ENCODE peak calls at places on chromosomes 4 and X, in six cellular contexts. N, G, T, S, I and L are unnamed samples.

GRCh38 chr4:128565054-128565453 is 244.4 kb upstream of the JADE1 start:
- DNase-seq in N (no peak), T (no peak), G (no peak), I (no peak), S (no peak), L (no peak)

GRCh38 chrX:71532078-71532752 is 689 bp upstream of the OGT start:
- DNase-seq in G (no peak), T (peak; percentile 82), N (no peak), S (no peak), I (no peak), L (no peak)

GRCh38 chrX:134933248-134933647 is 57.5 kb upstream of the SMIM10 start:
- DNase-seq in I (no peak), S (no peak), G (peak; percentile 8), T (no peak), N (no peak), L (no peak)

GRCh38 chrX:152992120-152992519 is 1.8 kb downstream of the PNMA5 start:
- DNase-seq in G (no peak), I (no peak), S (no peak), T (no peak), N (no peak), L (no peak)

GRCh38 chrX:15151267-15152196 is 118.4 kb downstream of the ASB9 start:
- DNase-seq in T (no peak), S (no peak), I (no peak), N (no peak), G (no peak), L (no peak)

GRCh38 chr4:10095296-10095991 is 21.2 kb downstream of the WDR1 start:
- DNase-seq in T (no peak), S (no peak), N (peak; percentile 25), I (peak; percentile 31), G (no peak), L (no peak)

GRCh38 chrX:28278236-28278635 is 297.0 kb upstream of the DCAF8L1 start:
- DNase-seq in T (no peak), G (no peak), I (no peak), N (no peak), S (no peak), L (no peak)

GRCh38 chr4:92106816-92107215 is 196.9 kb upstream of the GRID2 start:
- DNase-seq in N (no peak), I (no peak), T (no peak), G (no peak), S (no peak), L (no peak)

GRCh38 chrX:131821945-131822622 is 201.0 kb upstream of the STK26 start:
- DNase-seq in S (peak; percentile 80), I (peak; percentile 78), T (peak; percentile 80), G (peak; percentile 12), N (peak; percentile 59), L (no peak)

GRCh38 chr4:65861993-65862392 is 191.7 kb upstream of the EPHA5 start:
- DNase-seq in S (no peak), G (no peak), N (no peak), I (no peak), T (no peak), L (no peak)

GRCh38 chrX:63506320-63506719 is 155.2 kb upstream of the SPIN4 start:
- DNase-seq in I (no peak), G (no peak), S (no peak), N (no peak), T (peak; percentile 59), L (no peak)

GRCh38 chr4:36255575-36255974 is 11.3 kb upstream of the ARAP2 start:
- DNase-seq in G (no peak), N (no peak), T (no peak), I (no peak), S (no peak), L (no peak)

GRCh38 chr4:148112231-148112982 is 329.8 kb downstream of the NR3C2 start:
- DNase-seq in S (no peak), T (peak; percentile 85), N (no peak), I (no peak), G (no peak), L (no peak)

GRCh38 chrX:63250253-63250868 is 100.8 kb downstream of the SPIN4 start:
- DNase-seq in G (peak; percentile 56), T (peak; percentile 86), S (peak; percentile 34), I (no peak), N (no peak), L (peak; percentile 20)

GRCh38 chr4:98938386-98938785 is 9.5 kb upstream of the EIF4E start:
- DNase-seq in N (no peak), S (no peak), G (no peak), I (no peak), T (peak; percentile 22), L (no peak)

GRCh38 chr4:169663894-169664293 is 43.5 kb downstream of the CLCN3 start:
- DNase-seq in S (no peak), T (peak; percentile 20), N (no peak), G (no peak), I (no peak), L (no peak)
- H3K4me3 ChIP-seq in S (no peak overlapping the region), T (no peak overlapping the region), N (no peak overlapping the region), G (no peak overlapping the region), I (no peak overlapping the region), L (no peak overlapping the region)

DNA sequence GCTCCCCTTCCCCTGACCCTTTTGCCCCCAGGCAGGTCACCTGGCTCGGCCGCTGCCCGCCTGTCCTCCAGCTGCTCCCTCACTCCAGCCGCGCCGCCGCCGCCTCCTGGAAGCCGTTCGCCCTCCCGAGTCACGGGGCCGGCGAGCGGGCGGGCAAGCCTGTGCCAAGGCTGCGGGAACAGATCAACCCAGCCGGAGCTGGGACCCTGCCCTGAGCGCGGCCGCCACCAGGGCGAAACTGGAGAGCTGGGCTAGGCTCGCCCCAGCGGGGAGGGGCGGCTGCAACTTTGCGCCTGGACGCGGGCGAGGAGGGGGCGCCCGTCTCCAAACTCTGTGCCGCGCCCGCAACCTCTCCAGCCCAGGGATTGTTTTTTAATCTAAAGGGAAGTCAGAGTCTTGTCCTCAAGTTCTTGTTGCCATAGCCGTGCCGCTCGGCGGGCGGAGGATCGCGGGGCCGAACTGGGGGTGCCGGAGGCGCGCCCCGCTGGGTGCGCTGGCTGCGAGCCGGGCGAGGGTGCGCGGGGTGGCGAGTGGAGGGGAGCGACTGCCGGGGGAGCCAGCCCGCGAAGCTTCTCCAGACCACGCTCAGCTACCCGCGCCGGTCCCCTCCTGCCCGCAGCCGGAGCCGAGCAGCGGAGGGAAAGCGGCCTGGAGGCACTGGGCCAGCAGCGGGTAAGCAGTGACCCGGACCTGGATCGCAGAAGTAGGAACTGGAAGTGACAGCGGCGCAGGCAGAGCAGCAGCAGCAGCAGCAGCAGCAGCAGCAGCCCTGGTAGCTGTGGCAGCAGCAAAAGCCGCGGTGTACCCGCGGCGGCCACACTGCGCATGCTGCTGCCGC is 13.4 kb downstream of the ARHGEF6 start:
- DNase-seq in G (peak; percentile 65), N (peak; percentile 72), T (peak; percentile 49), I (peak; percentile 80), S (peak; percentile 60), L (peak; percentile 64)
- TF ChIP-seq CTCF in G (peak; percentile 43), N (peak; percentile 36), T (no peak), I (peak; percentile 29), S (peak; percentile 38), L (peak; percentile 42)

DNA sequence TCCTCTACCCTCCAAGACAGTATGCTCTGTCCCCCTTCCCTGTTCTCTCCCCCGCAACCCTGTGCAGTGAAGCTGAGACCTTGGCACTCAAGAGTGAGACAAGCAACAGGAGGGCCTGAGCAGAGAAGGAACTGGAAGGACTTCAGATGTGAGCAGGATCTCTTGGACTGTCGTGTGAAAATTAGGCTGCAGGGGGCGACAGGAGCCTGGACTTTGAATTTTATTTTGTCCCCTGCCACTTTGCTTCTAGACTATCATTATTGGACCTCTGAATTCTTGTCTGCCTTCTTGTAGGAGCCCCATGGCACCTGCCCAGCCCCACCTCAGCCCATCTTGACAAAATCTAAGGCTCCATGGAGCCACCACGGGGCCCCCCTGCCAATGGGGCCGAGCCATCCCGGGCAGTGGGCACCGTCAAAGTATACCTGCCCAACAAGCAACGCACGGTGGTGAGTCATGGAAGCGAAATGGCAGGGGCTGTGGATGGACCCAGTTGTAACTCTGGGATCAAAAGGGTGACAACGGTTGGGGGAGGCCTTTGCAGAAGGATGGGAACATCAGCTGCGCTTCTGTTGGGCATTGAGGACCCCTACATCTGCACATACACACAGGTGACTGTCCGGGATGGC is 1.7 kb downstream of the ARAF start:
- DNase-seq in T (peak; percentile 41), G (no peak), I (no peak), S (no peak), N (no peak), L (no peak)
- H3K4me3 ChIP-seq in T (no peak overlapping the region), G (no peak overlapping the region), I (no peak overlapping the region), S (no peak overlapping the region), N (no peak overlapping the region), L (no peak overlapping the region)

GRCh38 chrX:50098241-50098640 is 102.6 kb downstream of the AKAP4 start:
- DNase-seq in N (no peak), I (no peak), T (no peak), S (no peak), G (no peak), L (no peak)

GRCh38 chrX:50098749-50099148 is 102.1 kb downstream of the AKAP4 start:
- DNase-seq in G (no peak), I (no peak), S (no peak), N (no peak), T (no peak), L (no peak)

GRCh38 chrX:50097121-50097520 is 103.7 kb downstream of the AKAP4 start:
- DNase-seq in N (no peak), T (no peak), S (no peak), I (no peak), G (no peak), L (no peak)

GRCh38 chrX:50088645-50089044 is 112.2 kb downstream of the AKAP4 start:
- DNase-seq in G (no peak), T (no peak), N (no peak), S (no peak), I (no peak), L (no peak)

DNA sequence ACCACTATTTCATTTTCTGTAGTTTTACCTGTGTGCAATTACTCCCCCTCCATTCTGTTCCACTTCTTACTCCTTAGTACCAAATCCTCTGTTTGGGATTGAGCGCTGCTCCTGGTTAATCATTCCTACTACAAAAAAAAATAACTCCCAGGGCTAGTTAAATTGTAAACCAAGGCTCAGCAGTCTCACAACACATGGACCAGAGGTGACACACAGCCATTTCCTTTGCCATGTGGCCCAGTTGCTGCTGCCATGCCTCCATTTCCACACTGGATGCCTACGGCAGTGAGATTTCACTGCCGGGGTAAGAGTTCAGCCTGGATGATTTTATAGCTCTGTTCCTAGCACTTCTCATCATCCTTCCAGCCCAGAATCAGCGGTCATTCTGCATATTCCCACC is 107.2 kb downstream of the AKAP4 start:
- DNase-seq in N (no peak), G (no peak), I (no peak), S (no peak), T (no peak), L (no peak)
- TF ChIP-seq CTCF in N (no peak), G (no peak), I (no peak), S (no peak), T (no peak), L (no peak)